ENCODE peak calls at places on chromosomes 13 and 19, in seven cellular contexts. L is tibial artery, C is tibial nerve, F is psoas muscle, Y is cardiac muscle cell, J is uterus, S is neuronal stem cell. V is an unnamed sample. For H3K27me3 and H3K4me1, the result is how much of the 10 kb centered on the place peaks cover.

GRCh38 chr13:50783940-50784339 is 59.6 kb downstream of the DLEU7 start:
- DNase-seq in L (no peak), C (no peak), F (no peak), Y (no peak), J (no peak), S (no peak), V (no peak)

GRCh38 chr13:73933795-73934194 is 200.4 kb downstream of the KLF12 start:
- DNase-seq in L (no peak), C (no peak), F (no peak), Y (no peak), J (no peak), S (no peak), V (no peak)

GRCh38 chr19:19278315-19278714 is 5.2 kb upstream of the TM6SF2 start:
- DNase-seq in L (no peak), C (no peak), F (no peak), Y (no peak), J (no peak), S (no peak), V (no peak)

GRCh38 chr13:51241720-51242119 is 19.5 kb downstream of the FAM124A start:
- DNase-seq in L (no peak), C (no peak), F (no peak), Y (no peak), J (peak), S (no peak), V (no peak)

GRCh38 chr13:102830646-102831045 is 15.2 kb upstream of the ERCC5 start:
- DNase-seq in L (no peak), C (no peak), F (no peak), Y (no peak), J (no peak), S (no peak), V (no peak)

GRCh38 chr13:48750588-48751383 is 97.1 kb downstream of the CYSLTR2 start:
- DNase-seq in L (peak), C (peak), F (peak), Y (no peak), J (peak), S (no peak), V (peak)

GRCh38 chr19:18340237-18340989 is at the start of gene PGPEP1:
- DNase-seq in L (peak), C (peak), F (peak), Y (peak), J (peak), S (peak), V (peak)

GRCh38 chr13:42002066-42002465 is 41.2 kb upstream of the VWA8 start:
- DNase-seq in L (no peak), C (no peak), F (no peak), Y (no peak), J (no peak), S (no peak), V (no peak)

GRCh38 chr13:73259061-73259908 is 200.5 kb downstream of the KLF5 start:
- DNase-seq in L (no peak), C (no peak), F (no peak), Y (no peak), J (peak), S (no peak), V (no peak)

GRCh38 chr19:51016798-51017683 is 2.5 kb downstream of the KLK10 start:
- DNase-seq in L (no peak), C (peak), F (no peak), Y (peak), J (no peak), S (peak), V (peak)

GRCh38 chr13:25859528-25859927 is 192.3 kb downstream of the SHISA2 start:
- DNase-seq in L (no peak), C (no peak), F (no peak), Y (no peak), J (no peak), S (no peak), V (no peak)

GRCh38 chr13:113791761-113792160 is 32.7 kb downstream of the TMEM255B start:
- DNase-seq in L (no peak), C (no peak), F (no peak), Y (no peak), J (no peak), S (no peak), V (no peak)

GRCh38 chr13:110684388-110685056 is 21.4 kb downstream of the CARS2 start:
- DNase-seq in L (no peak), C (no peak), F (no peak), Y (no peak), J (no peak), S (no peak), V (no peak)

GRCh38 chr19:7965921-7966665 is 22.6 kb upstream of the TIMM44 start:
- DNase-seq in L (no peak), C (no peak), F (no peak), Y (no peak), J (no peak), S (no peak), V (no peak)

GRCh38 chr19:54415208-54415900 is at the start of gene TTYH1:
- DNase-seq in L (no peak), C (no peak), F (no peak), Y (no peak), J (no peak), S (no peak), V (no peak)

GRCh38 chr19:29687897-29688728 is 22.9 kb downstream of the PLEKHF1 start:
- DNase-seq in L (no peak), C (no peak), F (no peak), Y (no peak), J (no peak), S (no peak), V (no peak)

GRCh38 chr19:50931023-50931422 is 19.8 kb upstream of the KLK4 start:
- DNase-seq in L (no peak), C (no peak), F (no peak), Y (no peak), J (no peak), S (no peak), V (no peak)

GRCh38 chr19:39937094-39937493 is 2.7 kb upstream of the FCGBP start:
- DNase-seq in L (no peak), C (no peak), F (no peak), Y (no peak), J (no peak), S (no peak), V (no peak)

GRCh38 chr13:41426047-41426446 is 31.3 kb upstream of the RGCC start:
- DNase-seq in L (no peak), C (no peak), F (no peak), Y (no peak), J (no peak), S (no peak), V (no peak)

GRCh38 chr19:7293795-7294570 is at the start of gene INSR:
- DNase-seq in L (peak), C (peak), F (peak), Y (peak), J (peak), S (peak), V (peak)

GRCh38 chr13:50901701-50902100 is 7.9 kb upstream of the RNASEH2B start:
- DNase-seq in L (no peak), C (no peak), F (no peak), Y (no peak), J (peak), S (no peak), V (no peak)

GRCh38 chr13:85864963-85865530 is 65.8 kb upstream of the SLITRK6 start:
- DNase-seq in L (no peak), C (no peak), F (no peak), Y (peak), J (no peak), S (peak), V (no peak)

DNA sequence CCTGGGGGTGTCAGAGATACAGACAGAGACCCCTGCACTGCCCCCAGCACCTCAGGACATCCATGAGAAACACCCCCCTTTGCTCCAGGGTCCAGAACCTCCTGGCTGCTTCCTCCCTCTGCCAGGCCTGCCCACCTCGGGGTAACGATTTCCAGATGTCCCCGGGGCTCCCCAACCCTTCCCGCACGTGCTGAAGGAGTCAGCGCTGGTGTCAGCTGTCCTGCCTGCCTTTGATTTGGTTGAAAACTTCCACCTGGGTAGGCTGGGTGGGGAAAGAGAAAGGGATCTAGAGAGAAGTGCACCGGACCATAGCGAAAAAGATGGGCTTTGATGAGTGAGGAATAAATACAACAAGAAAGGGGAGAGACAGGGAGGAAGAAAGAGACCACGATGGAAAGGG is 1.5 kb upstream of the CGB7 start:
- DNase-seq in L (no peak), C (no peak), F (no peak), Y (no peak), J (no peak), S (no peak), V (no peak)
- H3K27me3 ChIP-seq in L (under half), C (under half), F (under half), Y (under half), J (under half), S (under half), V (under half)

GRCh38 chr19:5893296-5893903 is 10.2 kb downstream of the NDUFA11 start:
- DNase-seq in L (no peak), C (no peak), F (no peak), Y (no peak), J (no peak), S (no peak), V (no peak)

GRCh38 chr19:5895409-5895808 is 8.2 kb downstream of the NDUFA11 start:
- DNase-seq in L (no peak), C (no peak), F (no peak), Y (no peak), J (no peak), S (no peak), V (no peak)

GRCh38 chr19:5892772-5893275 is 10.8 kb downstream of the NDUFA11 start:
- DNase-seq in L (no peak), C (no peak), F (no peak), Y (no peak), J (no peak), S (no peak), V (no peak)

GRCh38 chr19:5894704-5895349 is 8.8 kb downstream of the NDUFA11 start:
- DNase-seq in L (no peak), C (no peak), F (no peak), Y (no peak), J (no peak), S (no peak), V (no peak)

GRCh38 chr19:5893907-5894703 is 9.5 kb downstream of the NDUFA11 start:
- DNase-seq in L (no peak), C (no peak), F (no peak), Y (peak), J (no peak), S (no peak), V (no peak)
- H3K27ac ChIP-seq in L (peak), C (no peak), F (no peak), Y (peak), J (no peak), S (no peak), V (no peak)

DNA sequence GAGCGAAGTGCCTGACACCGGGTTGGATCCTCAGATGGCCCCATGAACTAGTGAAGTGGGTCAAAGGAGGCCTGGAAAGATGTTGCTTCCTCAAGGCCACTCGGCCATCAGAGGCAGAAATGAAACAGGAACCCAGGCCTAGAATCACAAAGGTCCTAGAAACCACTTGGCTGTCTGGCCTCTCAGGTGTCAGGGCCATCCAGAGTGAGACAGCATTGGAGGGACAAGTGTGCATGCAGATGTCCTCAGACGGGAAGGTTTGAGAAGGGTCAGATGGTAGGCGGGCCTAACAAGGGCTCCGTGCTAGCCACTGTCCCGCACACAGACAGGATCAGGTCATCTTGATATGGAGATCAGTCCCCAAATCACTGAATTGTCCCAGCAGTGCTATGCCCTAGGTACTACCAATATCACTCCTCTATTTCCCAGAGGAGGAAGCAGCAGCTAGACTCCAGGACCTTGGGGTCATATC is 14.3 kb downstream of the CCDC97 start:
- DNase-seq in L (no peak), C (no peak), F (no peak), Y (no peak), J (no peak), S (no peak), V (no peak)
- H3K4me1 ChIP-seq in L (half or more), C (half or more), F (half or more), Y (under half), J (under half), S (under half), V (under half)

GRCh38 chr19:13028027-13028426 is 32.8 kb downstream of the NFIX start:
- DNase-seq in L (no peak), C (no peak), F (no peak), Y (no peak), J (no peak), S (no peak), V (no peak)

GRCh38 chr19:13025819-13026477 is 30.7 kb downstream of the NFIX start:
- DNase-seq in L (no peak), C (no peak), F (no peak), Y (no peak), J (no peak), S (no peak), V (no peak)

GRCh38 chr19:13026478-13026999 is 31.3 kb downstream of the NFIX start:
- DNase-seq in L (no peak), C (no peak), F (no peak), Y (no peak), J (no peak), S (no peak), V (no peak)

GRCh38 chr19:13027031-13027430 is 31.8 kb downstream of the NFIX start:
- DNase-seq in L (no peak), C (no peak), F (no peak), Y (no peak), J (no peak), S (no peak), V (no peak)

DNA sequence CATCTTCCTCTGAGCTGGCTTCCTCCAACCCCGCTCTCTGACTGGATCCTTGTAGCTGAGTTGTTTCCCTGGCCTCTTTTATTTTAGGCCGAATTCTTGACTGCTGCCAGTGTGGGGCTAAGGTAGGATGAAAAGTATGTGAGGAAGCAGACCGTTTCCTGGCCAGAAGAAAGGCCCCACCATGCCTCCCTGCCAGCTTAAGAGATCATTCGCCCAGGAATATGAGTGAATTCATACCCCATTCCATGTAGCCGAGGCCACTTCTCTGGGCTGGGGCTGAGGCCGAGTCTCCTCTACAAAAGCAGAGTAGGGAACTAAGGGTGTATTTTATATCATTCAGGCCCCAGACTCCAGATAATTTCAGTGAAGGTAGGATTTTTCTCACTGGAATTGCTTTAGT is 32.3 kb downstream of the NFIX start:
- DNase-seq in L (no peak), C (no peak), F (no peak), Y (no peak), J (no peak), S (no peak), V (no peak)
- H3K27me3 ChIP-seq in L (under half), C (under half), F (under half), Y (half or more), J (under half), S (under half), V (under half)

DNA sequence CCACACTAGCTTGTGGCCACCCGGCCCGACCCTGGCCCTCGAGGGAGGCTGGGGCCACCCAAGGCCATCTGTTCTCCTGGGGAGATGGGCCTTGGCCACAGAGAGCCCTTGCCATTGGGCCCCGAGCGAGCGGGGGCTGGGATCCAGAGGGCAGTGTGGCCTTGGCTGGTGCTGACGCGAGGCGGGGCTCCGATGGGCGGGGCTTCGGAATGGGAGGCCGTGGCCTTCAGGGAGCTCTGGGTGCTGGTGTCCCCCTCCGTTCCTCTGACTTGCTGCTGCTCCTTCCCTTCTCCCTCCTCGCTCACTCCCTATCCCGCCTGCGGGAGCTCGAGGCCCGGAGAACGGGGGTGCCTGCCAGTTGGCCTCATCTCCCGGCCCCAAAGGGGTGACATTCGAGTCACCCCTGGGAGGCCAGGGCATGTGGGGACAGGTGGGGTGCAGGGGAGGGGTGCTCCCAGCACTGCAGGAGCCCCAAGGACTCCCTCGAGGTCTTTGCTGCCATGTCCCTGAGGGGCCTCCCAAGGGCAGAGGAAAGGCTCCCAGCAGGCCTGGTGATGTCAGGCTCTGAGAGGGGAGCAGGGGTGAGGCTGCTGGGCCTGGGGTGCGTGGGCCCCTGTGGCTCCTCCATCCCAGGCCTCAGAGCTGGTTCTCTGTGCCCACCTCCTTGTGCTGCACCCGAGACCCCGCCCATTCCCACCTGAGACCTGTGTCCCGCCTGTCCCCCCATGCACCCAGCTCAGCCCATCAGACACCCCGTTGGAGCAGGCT is 4.2 kb downstream of the NCLN start:
- DNase-seq in L (no peak), C (no peak), F (no peak), Y (no peak), J (no peak), S (no peak), V (peak)
- H3K27ac ChIP-seq in L (no peak), C (no peak), F (no peak), Y (no peak), J (no peak), S (no peak), V (no peak)

DNA sequence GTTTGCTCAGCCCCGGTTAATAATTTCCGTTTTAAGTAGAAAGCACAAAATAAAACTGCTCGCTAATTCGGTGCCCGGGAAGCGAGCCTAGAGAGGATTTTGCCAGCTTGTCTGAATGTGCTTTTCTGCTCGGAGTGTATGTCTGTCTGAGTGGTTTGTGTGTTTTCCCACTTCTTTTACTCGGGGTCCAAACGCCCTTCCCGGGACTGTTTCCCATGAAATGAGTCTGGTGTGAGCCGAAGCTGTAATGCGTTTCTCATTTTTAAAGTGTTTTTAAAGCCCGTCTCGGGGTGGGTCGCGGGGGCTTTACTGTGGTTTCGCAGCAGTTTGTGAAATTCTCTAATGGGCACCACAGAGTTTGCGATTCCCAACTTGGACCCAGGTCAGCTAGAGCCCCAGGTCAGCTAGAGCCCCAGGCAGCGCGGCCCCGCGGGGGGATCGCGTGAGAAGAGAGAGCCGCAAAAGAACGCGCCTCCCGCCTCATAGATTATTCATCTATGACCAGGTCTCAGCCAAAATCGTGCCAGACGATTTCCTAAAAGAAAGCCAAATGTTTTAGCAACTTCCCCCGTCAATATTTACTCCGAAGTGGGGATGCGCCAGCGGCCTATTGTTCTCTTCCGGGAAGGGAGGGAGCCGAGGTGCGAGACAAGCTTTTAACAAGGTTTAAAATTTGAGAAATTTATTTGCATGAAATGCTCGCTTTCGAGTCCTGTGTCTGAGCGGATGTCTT is 2.0 kb downstream of the ZIC2 start:
- DNase-seq in L (no peak), C (no peak), F (no peak), Y (peak), J (no peak), S (no peak), V (no peak)
- H3K4me1 ChIP-seq in L (under half), C (half or more), F (under half), Y (under half), J (under half), S (under half), V (under half)

DNA sequence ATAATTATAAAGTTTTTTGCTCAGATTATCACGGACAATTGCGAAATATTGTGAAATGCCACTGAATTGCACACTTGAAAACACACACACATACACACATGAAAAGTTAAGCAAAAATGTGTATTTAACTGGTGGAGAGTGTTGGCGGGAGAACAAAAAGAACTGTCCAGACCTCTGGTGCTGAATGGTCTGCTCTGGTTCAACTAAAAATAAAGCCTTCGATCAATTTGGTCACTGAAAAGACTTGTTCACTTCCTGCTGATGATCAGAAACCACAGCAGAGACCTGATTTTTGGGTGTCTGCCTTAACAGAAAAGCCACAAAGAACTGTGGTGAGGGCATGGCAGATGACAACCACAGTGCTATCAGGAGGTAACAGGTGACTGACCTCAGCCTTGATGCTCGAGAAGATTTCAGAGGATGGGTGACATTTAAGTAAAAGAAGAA is 4.0 kb upstream of the IGFL1 start:
- DNase-seq in L (no peak), C (no peak), F (no peak), Y (peak), J (no peak), S (peak), V (no peak)
- H3K27me3 ChIP-seq in L (under half), C (under half), F (under half), Y (under half), J (under half), S (under half), V (under half)